ENCODE peak calls at places on chromosome 11, in nine cellular contexts. P is PC-3, C is choroid plexus epithelial cell, T is left lung, I is BE2C, X is ascending aorta, W is HL-60, B is endodermal cell, Q is cardiac muscle cell. Z is an unnamed sample.

GRCh38 chr11:128463386-128463829 is 124.0 kb downstream of the ETS1 start:
- DNase-seq in P (no peak), C (peak; percentile 80), T (no peak), I (no peak), X (no peak), W (no peak), B (no peak), Q (no peak), Z (peak; percentile 96)

GRCh38 chr11:24421766-24422165 is 75.1 kb upstream of the LUZP2 start:
- DNase-seq in P (peak; percentile 37), C (peak; percentile 49), T (no peak), I (no peak), X (no peak), W (no peak), B (no peak), Q (no peak), Z (no peak)

GRCh38 chr11:119889728-119890280 is 160.8 kb upstream of the NECTIN1 start:
- DNase-seq in P (no peak), C (no peak), T (no peak), I (no peak), X (no peak), W (no peak), B (no peak), Q (no peak), Z (no peak)

GRCh38 chr11:33500865-33501479 is 199.7 kb downstream of the C11orf91 start:
- DNase-seq in P (peak; percentile 52), C (peak; percentile 68), T (no peak), I (no peak), X (no peak), W (no peak), B (peak; percentile 78), Q (peak; percentile 76), Z (peak; percentile 64)

GRCh38 chr11:116112031-116112935 is 608.1 kb upstream of the CADM1 start:
- DNase-seq in P (no peak), C (no peak), T (no peak), I (no peak), X (no peak), W (no peak), B (peak; percentile 26), Q (no peak), Z (no peak)

GRCh38 chr11:116808262-116809175 is 14.6 kb downstream of the APOA4 start:
- DNase-seq in P (peak; percentile 43), C (peak; percentile 62), T (peak; percentile 83), I (no peak), X (no peak), W (no peak), B (peak; percentile 18), Q (no peak), Z (peak; percentile 87)

GRCh38 chr11:2528301-2529050 is 83.7 kb downstream of the KCNQ1 start:
- DNase-seq in P (no peak), C (no peak), T (peak; percentile 49), I (peak; percentile 0), X (no peak), W (no peak), B (peak; percentile 35), Q (no peak), Z (no peak)

GRCh38 chr11:133898770-133899115 is 53.4 kb upstream of the SPATA19 start:
- DNase-seq in P (no peak), C (no peak), T (no peak), I (peak; percentile 1), X (no peak), W (no peak), B (no peak), Q (no peak), Z (no peak)

GRCh38 chr11:94025695-94026394 is 4.7 kb downstream of the HEPHL1 start:
- DNase-seq in P (no peak), C (peak; percentile 71), T (no peak), I (no peak), X (no peak), W (no peak), B (no peak), Q (no peak), Z (no peak)

GRCh38 chr11:134380785-134381184 is 31.3 kb downstream of the B3GAT1 start:
- DNase-seq in P (no peak), C (no peak), T (peak; percentile 50), I (no peak), X (no peak), W (no peak), B (no peak), Q (no peak), Z (no peak)

DNA sequence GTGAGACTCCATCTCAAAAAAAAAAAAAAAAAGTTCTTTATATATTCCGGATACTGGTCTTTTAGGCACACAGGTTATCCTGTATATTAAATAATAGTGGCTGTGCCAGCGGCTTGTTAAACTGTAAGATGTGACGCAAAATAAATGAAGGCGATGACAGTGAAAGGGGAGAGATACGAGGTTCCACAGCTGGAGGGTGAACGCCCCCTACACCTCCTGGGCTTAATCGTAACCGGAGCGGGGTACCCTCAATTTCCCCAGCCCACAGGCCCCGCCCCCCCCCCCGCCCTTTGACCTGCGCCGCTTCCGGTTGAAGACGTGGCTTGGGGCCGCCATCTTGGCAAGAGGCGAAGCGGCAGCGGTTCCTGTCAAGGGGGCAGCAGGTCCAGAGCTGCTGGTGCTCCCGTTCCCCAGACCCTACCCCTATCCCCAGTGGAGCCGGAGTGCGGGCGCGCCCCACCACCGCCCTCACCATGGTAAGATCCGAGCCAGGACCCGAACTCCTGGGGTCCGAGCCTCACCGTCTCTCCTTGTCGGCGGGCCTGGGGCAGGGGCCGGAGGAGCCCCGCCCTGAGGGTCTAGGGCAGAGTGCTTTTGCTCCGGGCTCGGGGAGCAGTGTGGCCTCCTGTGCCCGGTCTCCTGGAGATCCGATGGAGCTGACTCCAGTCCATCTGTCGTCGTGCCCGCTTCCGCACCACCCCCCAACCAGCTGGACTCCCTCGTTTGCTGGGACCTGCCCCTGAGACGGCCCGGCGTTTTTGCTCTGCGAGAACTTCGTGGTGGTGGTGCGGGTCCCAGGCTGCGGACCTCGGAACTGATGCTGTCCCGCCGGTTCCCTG is at the start of gene ARCN1:
- DNase-seq in P (peak; percentile 51), C (peak; percentile 80), T (peak; percentile 92), I (peak; percentile 80), X (peak; percentile 40), W (peak; percentile 69), B (peak; percentile 96), Q (peak; percentile 84), Z (peak; percentile 84)
- TF ChIP-seq CTCF in P (no peak), C (no peak), T (no peak), I (no peak), X (no peak), W (no peak), B (no peak), Q (no peak), Z (no peak)

DNA sequence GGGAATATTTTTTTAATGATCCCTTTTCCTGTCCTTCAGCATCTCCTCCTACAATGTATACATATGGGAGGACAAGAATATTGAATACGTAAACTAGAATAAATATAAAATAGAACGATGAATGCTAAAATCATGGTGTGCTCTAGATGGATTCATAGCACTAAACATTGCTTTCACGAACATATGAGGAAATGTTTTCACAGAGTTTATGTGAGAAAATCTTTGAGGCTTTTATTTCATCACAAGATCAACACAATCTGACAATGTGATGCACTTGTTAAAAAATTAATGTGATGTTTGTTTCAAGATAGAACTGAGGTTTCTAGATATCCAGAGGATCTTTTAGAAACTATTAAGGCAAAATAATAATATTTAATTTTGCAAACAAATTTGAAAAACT is 3.0 kb downstream of the CARD16 start:
- DNase-seq in P (no peak), C (no peak), T (no peak), I (no peak), X (no peak), W (no peak), B (no peak), Q (no peak), Z (no peak)
- H3K4me3 ChIP-seq in P (no peak overlapping the region), C (no peak overlapping the region), T (no peak overlapping the region), I (no peak overlapping the region), X (no peak overlapping the region), W (no peak overlapping the region), B (no peak overlapping the region), Q (no peak overlapping the region), Z (no peak overlapping the region)

GRCh38 chr11:65522640-65523322 is 2.1 kb upstream of the SCYL1 start:
- DNase-seq in P (no peak), C (no peak), T (peak; percentile 13), I (no peak), X (no peak), W (no peak), B (no peak), Q (no peak), Z (no peak)

GRCh38 chr11:65525659-65526480 is 987 bp downstream of the SCYL1 start:
- DNase-seq in P (no peak), C (no peak), T (peak; percentile 68), I (no peak), X (no peak), W (no peak), B (no peak), Q (no peak), Z (no peak)

GRCh38 chr11:65526744-65527143 is 1.9 kb downstream of the SCYL1 start:
- DNase-seq in P (no peak), C (no peak), T (peak; percentile 54), I (no peak), X (no peak), W (no peak), B (no peak), Q (no peak), Z (no peak)

GRCh38 chr11:65524747-65525658 is at the start of gene SCYL1:
- DNase-seq in P (peak; percentile 70), C (peak; percentile 89), T (peak; percentile 95), I (peak; percentile 70), X (no peak), W (peak; percentile 70), B (peak; percentile 95), Q (peak; percentile 88), Z (peak; percentile 82)

DNA sequence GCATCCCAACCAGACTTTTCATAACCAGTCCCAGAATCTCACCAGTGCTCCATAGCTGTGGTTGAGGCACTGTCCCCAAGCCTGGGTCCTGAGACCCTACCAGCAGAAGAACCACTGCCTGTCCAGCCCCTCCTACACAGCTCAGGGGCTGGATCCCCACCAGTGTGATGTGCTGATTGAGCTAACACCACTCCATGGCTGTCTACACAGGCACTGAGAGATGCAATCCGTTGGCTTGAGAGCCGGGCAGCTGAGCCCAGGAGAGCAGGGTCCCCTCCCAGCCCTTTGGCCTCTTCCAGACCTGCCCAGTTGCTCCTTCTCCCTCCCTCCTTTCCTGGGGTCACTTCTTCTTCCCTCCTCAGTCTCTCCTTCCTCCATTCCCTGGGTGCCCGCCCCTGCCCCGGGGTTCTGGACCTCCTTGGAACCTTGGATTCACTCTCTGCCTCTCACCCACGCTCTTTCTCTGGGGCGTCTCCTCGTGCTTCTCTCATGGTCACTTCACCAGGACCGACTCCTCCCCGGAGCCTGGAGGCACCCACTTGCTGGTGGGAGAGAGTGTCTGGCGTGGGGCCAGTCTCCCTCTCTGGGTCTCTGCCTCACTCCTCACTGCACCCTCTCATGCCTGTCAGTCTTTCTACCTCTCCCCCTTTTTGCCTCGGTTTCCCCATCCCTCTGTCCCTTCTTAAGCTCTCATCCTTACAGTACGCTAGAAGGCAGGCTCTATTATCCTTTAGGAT is 705 bp upstream of the SCYL1 start:
- DNase-seq in P (no peak), C (no peak), T (peak; percentile 76), I (no peak), X (no peak), W (no peak), B (peak; percentile 63), Q (no peak), Z (no peak)
- TF ChIP-seq CTCF in P (no peak), C (no peak), T (no peak), I (no peak), X (no peak), W (no peak), B (no peak), Q (no peak), Z (no peak)

DNA sequence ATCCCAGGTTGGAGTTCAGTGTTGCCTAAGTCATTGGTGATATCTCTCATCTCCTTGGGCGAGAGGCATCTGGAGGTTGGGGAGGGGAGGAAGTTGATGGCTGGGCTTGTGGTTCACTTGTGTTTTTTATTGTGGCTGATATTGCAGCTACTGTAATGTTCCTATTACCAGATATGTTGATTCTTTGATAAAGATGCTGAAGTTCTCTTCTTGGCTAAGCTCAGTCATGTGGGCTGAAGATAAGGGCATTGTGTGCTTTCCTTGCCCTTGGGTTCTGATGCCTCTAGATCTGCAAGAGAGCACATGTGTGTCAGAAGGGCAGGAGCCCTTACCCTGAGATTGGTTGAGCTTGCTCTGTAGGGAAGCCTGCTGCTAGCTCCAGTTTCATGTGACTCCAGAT is 12.0 kb downstream of the STX3 start:
- DNase-seq in P (no peak), C (peak; percentile 11), T (no peak), I (no peak), X (no peak), W (no peak), B (no peak), Q (no peak), Z (no peak)
- H3K4me3 ChIP-seq in P (no peak overlapping the region), C (no peak overlapping the region), T (no peak overlapping the region), I (no peak overlapping the region), X (no peak overlapping the region), W (no peak overlapping the region), B (no peak overlapping the region), Q (no peak overlapping the region), Z (no peak overlapping the region)